ENCODE peak calls at places on chromosomes 13 and 19, in eight cellular contexts. V, H, L, Z, N, R, I and F are unnamed samples.

GRCh38 chr13:72726721-72727416 is 560 bp downstream of the MZT1 start:
- DNase-seq in V (peak; percentile 71), H (peak; percentile 52), L (peak; percentile 78), Z (peak; percentile 20), N (peak; percentile 73), R (peak; percentile 89), I (peak; percentile 56), F (peak; percentile 64)

GRCh38 chr13:110430391-110431338 is 123.6 kb downstream of the COL4A2 start:
- DNase-seq in V (no peak), H (no peak), L (no peak), Z (no peak), N (no peak), R (no peak), I (no peak), F (no peak)

GRCh38 chr19:37874784-37875183 is 31.6 kb downstream of the WDR87 start:
- DNase-seq in V (no peak), H (no peak), L (no peak), Z (no peak), N (no peak), R (no peak), I (no peak), F (no peak)

GRCh38 chr19:28605501-28606268 is 607.3 kb downstream of the UQCRFS1 start:
- DNase-seq in V (no peak), H (no peak), L (no peak), Z (no peak), N (no peak), R (no peak), I (no peak), F (no peak)

GRCh38 chr13:36370108-36370429 is 23.9 kb upstream of the SPART start:
- DNase-seq in V (no peak), H (peak; percentile 27), L (no peak), Z (no peak), N (peak; percentile 67), R (no peak), I (no peak), F (no peak)

GRCh38 chr13:93305886-93306285 is 79.3 kb downstream of the GPC6 start:
- DNase-seq in V (no peak), H (no peak), L (no peak), Z (no peak), N (no peak), R (no peak), I (no peak), F (no peak)

GRCh38 chr19:19021115-19021514 is 12.2 kb downstream of the SUGP2 start:
- DNase-seq in V (no peak), H (no peak), L (no peak), Z (no peak), N (no peak), R (no peak), I (no peak), F (no peak)

GRCh38 chr13:71870036-71870435 is 3.0 kb upstream of the DACH1 start:
- DNase-seq in V (no peak), H (no peak), L (no peak), Z (no peak), N (no peak), R (no peak), I (no peak), F (no peak)

GRCh38 chr13:50353651-50354415 is 338.6 kb downstream of the KCNRG start:
- DNase-seq in V (no peak), H (no peak), L (no peak), Z (no peak), N (no peak), R (no peak), I (no peak), F (no peak)

GRCh38 chr19:5178051-5178450 is 162.6 kb downstream of the PTPRS start:
- DNase-seq in V (no peak), H (no peak), L (no peak), Z (no peak), N (no peak), R (no peak), I (no peak), F (no peak)

GRCh38 chr19:35449347-35450043 is 1.4 kb downstream of the FFAR2 start:
- DNase-seq in V (no peak), H (peak; percentile 11), L (no peak), Z (no peak), N (no peak), R (no peak), I (no peak), F (no peak)
- H3K4me1 ChIP-seq in V (peaks cover 43% of the 10 kb centered on the region), H (no peaks in the 10 kb centered on the region), L (peaks cover 13% of the 10 kb centered on the region), Z (peaks cover 8% of the 10 kb centered on the region), N (no peaks in the 10 kb centered on the region), R (peaks cover 80% of the 10 kb centered on the region), I (no peaks in the 10 kb centered on the region), F (no peaks in the 10 kb centered on the region)

GRCh38 chr13:99373436-99373835 is 66.2 kb upstream of the GPR183 start:
- DNase-seq in V (no peak), H (no peak), L (no peak), Z (no peak), N (no peak), R (no peak), I (no peak), F (no peak)
- H3K4me1 ChIP-seq in V (peaks cover 5% of the 10 kb centered on the region), H (no peaks in the 10 kb centered on the region), L (no peaks in the 10 kb centered on the region), Z (no peaks in the 10 kb centered on the region), N (no peaks in the 10 kb centered on the region), R (peaks cover 16% of the 10 kb centered on the region), I (peaks cover 4% of the 10 kb centered on the region), F (no peaks in the 10 kb centered on the region)

GRCh38 chr19:17560205-17560595 is 4.8 kb downstream of the COLGALT1 start:
- DNase-seq in V (peak; percentile 84), H (peak; percentile 53), L (peak; percentile 85), Z (no peak), N (no peak), R (peak; percentile 86), I (no peak), F (no peak)
- H3K4me1 ChIP-seq in V (peaks cover 39% of the 10 kb centered on the region), H (peaks cover 13% of the 10 kb centered on the region), L (peaks cover 23% of the 10 kb centered on the region), Z (peaks cover 12% of the 10 kb centered on the region), N (peaks cover 14% of the 10 kb centered on the region), R (peaks cover 66% of the 10 kb centered on the region), I (peaks cover 5% of the 10 kb centered on the region), F (peaks cover 2% of the 10 kb centered on the region)

GRCh38 chr19:40608957-40609356 is 7.8 kb downstream of the LTBP4 start:
- DNase-seq in V (no peak), H (no peak), L (no peak), Z (no peak), N (no peak), R (no peak), I (no peak), F (no peak)

GRCh38 chr19:40605201-40605971 is 4.2 kb downstream of the LTBP4 start:
- DNase-seq in V (peak; percentile 89), H (peak; percentile 72), L (peak; percentile 92), Z (peak; percentile 83), N (peak; percentile 86), R (peak; percentile 92), I (peak; percentile 72), F (peak; percentile 80)

GRCh38 chr19:40607898-40608621 is 6.9 kb downstream of the LTBP4 start:
- DNase-seq in V (no peak), H (no peak), L (no peak), Z (no peak), N (no peak), R (peak; percentile 58), I (no peak), F (no peak)

GRCh38 chr19:40609561-40610395 is 8.6 kb downstream of the LTBP4 start:
- DNase-seq in V (peak; percentile 95), H (peak; percentile 87), L (peak; percentile 97), Z (peak; percentile 97), N (peak; percentile 95), R (peak; percentile 97), I (peak; percentile 89), F (peak; percentile 89)

DNA sequence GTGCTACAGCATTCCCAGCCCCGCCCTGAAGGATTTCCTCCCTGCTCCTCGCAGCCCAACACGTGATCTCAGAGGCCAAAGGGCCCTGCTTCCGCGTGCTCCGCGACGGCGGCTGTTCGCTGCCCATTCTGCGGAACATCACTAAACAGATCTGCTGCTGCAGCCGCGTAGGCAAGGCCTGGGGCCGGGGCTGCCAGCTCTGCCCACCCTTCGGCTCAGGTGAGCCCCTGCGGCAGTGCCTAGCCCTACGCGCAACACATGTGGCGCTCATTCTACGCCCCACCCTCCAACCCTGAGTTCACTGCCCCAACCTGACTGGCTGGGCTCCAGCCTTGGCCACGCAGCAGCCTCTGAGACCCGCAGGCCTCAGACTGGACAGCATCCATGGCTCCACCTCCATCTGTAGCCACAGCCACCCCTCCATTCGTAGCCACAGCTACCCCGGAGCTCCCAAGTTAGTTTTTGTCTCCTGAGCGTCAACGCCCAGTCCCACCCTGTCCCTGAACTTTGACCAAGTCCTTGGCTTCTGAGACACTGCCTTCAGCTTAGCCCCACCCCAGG is 6.2 kb downstream of the LTBP4 start:
- DNase-seq in V (no peak), H (no peak), L (no peak), Z (no peak), N (no peak), R (peak; percentile 65), I (no peak), F (peak; percentile 62)
- H3K4me1 ChIP-seq in V (peaks cover 66% of the 10 kb centered on the region), H (peaks cover 38% of the 10 kb centered on the region), L (peaks cover 52% of the 10 kb centered on the region), Z (peaks cover 61% of the 10 kb centered on the region), N (peaks cover 26% of the 10 kb centered on the region), R (peaks cover 68% of the 10 kb centered on the region), I (peaks cover 10% of the 10 kb centered on the region), F (peaks cover 11% of the 10 kb centered on the region)

GRCh38 chr13:24172071-24172470 is 11.6 kb downstream of the SPATA13 start:
- DNase-seq in V (no peak), H (no peak), L (no peak), Z (no peak), N (no peak), R (no peak), I (no peak), F (no peak)

GRCh38 chr13:24178847-24179845 is 18.6 kb downstream of the SPATA13 start:
- DNase-seq in V (no peak), H (no peak), L (no peak), Z (no peak), N (no peak), R (no peak), I (no peak), F (no peak)

GRCh38 chr13:24173775-24174174 is 13.3 kb downstream of the SPATA13 start:
- DNase-seq in V (no peak), H (no peak), L (no peak), Z (no peak), N (no peak), R (no peak), I (no peak), F (no peak)

GRCh38 chr13:24176351-24177101 is 16.0 kb downstream of the SPATA13 start:
- DNase-seq in V (no peak), H (no peak), L (no peak), Z (peak; percentile 91), N (no peak), R (no peak), I (no peak), F (peak; percentile 78)

GRCh38 chr13:24175847-24176246 is 15.3 kb downstream of the SPATA13 start:
- DNase-seq in V (no peak), H (no peak), L (no peak), Z (no peak), N (no peak), R (no peak), I (no peak), F (no peak)
- H3K4me1 ChIP-seq in V (no peaks in the 10 kb centered on the region), H (no peaks in the 10 kb centered on the region), L (no peaks in the 10 kb centered on the region), Z (peaks cover 97% of the 10 kb centered on the region), N (peaks cover under 1% of the 10 kb centered on the region), R (peaks cover 7% of the 10 kb centered on the region), I (no peaks in the 10 kb centered on the region), F (peaks cover 5% of the 10 kb centered on the region)